ENCODE peak calls at places on chromosomes 7 and 10, in nine cellular contexts. C is stimulated activated CD4-positive, alpha-beta T cell treated with anti-CD3 and anti-CD28 coated beads, Interleukin-1b, Interleukin-23, amount 100 ng/mL, for 24 hours; I is activated T-cell treated with anti-CD3 and anti-CD28 coated beads, Interleukin-2, amount 50 U/mL, for 4 hours; Y is HT1080; G is T-helper 2 cell; U is fibroblast of the conjunctiva; Z is effector CD4-positive, alpha-beta T cell; F is nephron progenitor cell; D is NB4. O is an unnamed sample.

GRCh38 chr10:79171504-79171903 is 102.7 kb downstream of the ZMIZ1 start:
- DNase-seq in C (no peak), G (no peak), U (no peak), Z (no peak), Y (no peak), I (no peak), D (no peak), F (no peak), O (no peak)

GRCh38 chr10:128009768-128010167 is 102.9 kb downstream of the PTPRE start:
- DNase-seq in C (no peak), U (no peak), D (no peak), Y (no peak), F (no peak), I (no peak), G (no peak), Z (no peak), O (no peak)

GRCh38 chr7:2193120-2193519 is 39.6 kb downstream of the MAD1L1 start:
- DNase-seq in C (no peak), Y (no peak), I (no peak), F (no peak), U (no peak), D (no peak), Z (no peak), G (no peak), O (no peak)

GRCh38 chr7:50552921-50553320 is 12.3 kb downstream of the DDC start:
- DNase-seq in D (peak), F (peak), I (no peak), C (no peak), U (peak), Z (no peak), Y (no peak), G (no peak), O (no peak)

GRCh38 chr10:10977978-10978377 is 39.7 kb upstream of the CELF2 start:
- DNase-seq in I (no peak), U (no peak), G (no peak), Z (no peak), F (no peak), Y (no peak), C (no peak), D (no peak), O (no peak)

GRCh38 chr10:71068811-71069411 is 143.5 kb upstream of the UNC5B start:
- DNase-seq in G (no peak), U (no peak), D (no peak), Y (peak), I (no peak), F (no peak), C (no peak), Z (no peak), O (no peak)

GRCh38 chr10:22340362-22341189 is 4.7 kb upstream of the SPAG6 start:
- DNase-seq in I (peak), G (peak), Y (peak), D (peak), U (peak), Z (peak), F (peak), C (no peak), O (peak)

GRCh38 chr7:116632349-116632748 is 39.6 kb upstream of the MET start:
- DNase-seq in G (no peak), I (no peak), D (no peak), C (no peak), U (no peak), Z (no peak), Y (no peak), F (no peak), O (no peak)

GRCh38 chr7:101567231-101567630 is 61.9 kb downstream of the MYL10 start:
- DNase-seq in Z (no peak), U (no peak), Y (no peak), G (no peak), C (no peak), F (no peak), I (no peak), D (no peak), O (no peak)

GRCh38 chr7:118855290-118855689 is 630.8 kb downstream of the ANKRD7 start:
- DNase-seq in Y (no peak), Z (no peak), U (no peak), C (no peak), G (no peak), F (no peak), I (no peak), D (no peak), O (no peak)